ENCODE peak calls at places on chromosomes 2 and 18, in eight cellular contexts. C, Y, G, M, V, E, X and L are unnamed samples.

GRCh38 chr2:158189526-158189925 is 87.8 kb downstream of the UPP2 start:
- DNase-seq in C (no peak), Y (no peak), G (no peak), M (no peak), V (no peak), E (no peak), X (no peak), L (no peak)

GRCh38 chr18:6959110-6959509 is 158.5 kb downstream of the LAMA1 start:
- DNase-seq in C (no peak), Y (no peak), G (no peak), M (no peak), V (no peak), E (no peak), X (no peak), L (no peak)

GRCh38 chr2:99496021-99496420 is 6.2 kb upstream of the REV1 start:
- DNase-seq in C (no peak), Y (no peak), G (no peak), M (no peak), V (no peak), E (no peak), X (no peak), L (no peak)

GRCh38 chr2:118431188-118431562 is 342.9 kb downstream of the INSIG2 start:
- DNase-seq in C (no peak), Y (peak; percentile 6), G (no peak), M (no peak), V (no peak), E (no peak), X (peak; percentile 33), L (peak; percentile 9)

GRCh38 chr2:53035153-53035552 is 732.5 kb upstream of the CHAC2 start:
- DNase-seq in C (no peak), Y (no peak), G (no peak), M (no peak), V (no peak), E (no peak), X (no peak), L (no peak)

GRCh38 chr18:6628189-6628588 is 101.3 kb upstream of the ARHGAP28 start:
- DNase-seq in C (no peak), Y (no peak), G (no peak), M (no peak), V (no peak), E (no peak), X (no peak), L (no peak)

GRCh38 chr2:28025116-28025515 is 134.6 kb downstream of the BABAM2 start:
- DNase-seq in C (no peak), Y (no peak), G (no peak), M (no peak), V (no peak), E (no peak), X (peak; percentile 27), L (no peak)

GRCh38 chr2:111705711-111706323 is 178.2 kb downstream of the ANAPC1 start:
- DNase-seq in C (peak; percentile 73), Y (peak; percentile 45), G (no peak), M (peak; percentile 53), V (no peak), E (peak; percentile 56), X (peak; percentile 75), L (no peak)

GRCh38 chr2:234863043-234863934 is 88.5 kb upstream of the SH3BP4 start:
- DNase-seq in C (peak; percentile 66), Y (peak; percentile 79), G (peak; percentile 63), M (no peak), V (no peak), E (no peak), X (peak; percentile 68), L (no peak)

GRCh38 chr2:119137502-119137901 is 21.0 kb downstream of the C1QL2 start:
- DNase-seq in C (no peak), Y (no peak), G (no peak), M (no peak), V (peak; percentile 46), E (no peak), X (no peak), L (no peak)

GRCh38 chr2:198326431-198326830 is 522.0 kb downstream of the PLCL1 start:
- DNase-seq in C (no peak), Y (no peak), G (no peak), M (no peak), V (no peak), E (no peak), X (no peak), L (no peak)

GRCh38 chr18:58960946-58961722 is 96.5 kb downstream of the ZNF532 start:
- DNase-seq in C (no peak), Y (no peak), G (no peak), M (no peak), V (no peak), E (no peak), X (no peak), L (no peak)

GRCh38 chr18:41870191-41870590 is 84.8 kb upstream of the PIK3C3 start:
- DNase-seq in C (no peak), Y (no peak), G (no peak), M (no peak), V (no peak), E (no peak), X (no peak), L (no peak)

GRCh38 chr2:121994238-121995206 is 239.1 kb downstream of the TSN start:
- DNase-seq in C (no peak), Y (no peak), G (no peak), M (no peak), V (no peak), E (no peak), X (no peak), L (no peak)

GRCh38 chr2:141021611-141022010 is 1109.2 kb downstream of the LRP1B start:
- DNase-seq in C (no peak), Y (no peak), G (no peak), M (no peak), V (no peak), E (no peak), X (no peak), L (no peak)

GRCh38 chr2:204452464-204453023 is 92.7 kb upstream of the PARD3B start:
- DNase-seq in C (peak; percentile 99), Y (peak; percentile 87), G (peak; percentile 18), M (no peak), V (no peak), E (no peak), X (peak; percentile 100), L (peak; percentile 98)

GRCh38 chr2:101305492-101306123 is 2.9 kb downstream of the RNF149 start:
- DNase-seq in C (peak; percentile 65), Y (no peak), G (no peak), M (no peak), V (no peak), E (no peak), X (peak; percentile 56), L (no peak)

GRCh38 chr2:197613509-197613987 is 61.8 kb downstream of the RFTN2 start:
- DNase-seq in C (no peak), Y (peak; percentile 40), G (no peak), M (no peak), V (no peak), E (no peak), X (no peak), L (no peak)

GRCh38 chr2:207617011-207617671 is 8.1 kb downstream of the METTL21A start:
- DNase-seq in C (peak; percentile 80), Y (peak; percentile 64), G (no peak), M (no peak), V (no peak), E (no peak), X (peak; percentile 87), L (peak; percentile 73)

GRCh38 chr2:237626813-237627451 is 455 bp upstream of the LRRFIP1 start:
- DNase-seq in C (no peak), Y (no peak), G (no peak), M (peak; percentile 64), V (peak; percentile 64), E (no peak), X (no peak), L (no peak)
- TF ChIP-seq CTCF in C (no peak), Y (no peak), G (no peak), M (no peak), V (no peak), E (no peak), X (no peak), L (no peak)

DNA sequence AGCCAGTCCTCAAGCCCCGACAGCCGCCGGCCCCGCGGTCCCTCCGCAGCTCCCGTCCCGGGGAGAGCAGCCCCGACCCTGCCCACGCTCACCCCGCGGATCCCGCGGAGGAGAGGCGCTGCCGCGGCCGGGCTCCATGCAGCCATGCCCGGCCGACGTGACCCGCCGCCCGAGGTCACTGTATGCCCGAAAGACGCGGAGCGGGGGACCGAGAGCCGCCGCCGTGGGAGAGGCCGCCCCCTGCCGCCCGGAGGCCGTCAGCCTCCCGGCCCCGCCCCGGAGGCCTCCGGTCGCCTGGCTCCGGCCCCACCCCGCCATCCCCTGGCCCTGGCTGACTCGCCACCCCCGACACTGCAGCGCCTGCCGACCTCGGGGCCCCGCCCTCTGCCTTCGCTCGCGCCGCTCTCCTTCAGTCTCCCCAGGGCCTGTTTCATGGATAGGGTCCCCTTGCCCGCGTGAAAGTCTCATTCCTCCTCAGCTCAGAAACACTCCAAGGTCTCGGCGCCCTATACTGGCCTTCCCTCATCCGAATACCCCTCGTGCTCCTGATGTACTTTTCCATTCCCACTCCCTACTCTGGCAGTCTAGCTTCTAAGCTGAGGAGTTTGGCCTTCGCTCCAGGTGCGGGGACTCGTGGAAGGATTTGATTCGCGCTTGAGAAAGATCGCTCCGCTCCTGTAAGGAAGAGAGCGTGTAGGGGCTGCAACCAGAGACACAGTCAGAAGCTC is at the start of gene BOLA3:
- DNase-seq in C (peak; percentile 55), Y (peak; percentile 82), G (peak; percentile 89), M (peak; percentile 92), V (peak; percentile 94), E (peak; percentile 99), X (peak; percentile 68), L (no peak)
- TF ChIP-seq CTCF in C (peak; percentile 47), Y (peak; percentile 89), G (peak; percentile 62), M (peak; percentile 41), V (peak; percentile 71), E (peak; percentile 85), X (peak; percentile 40), L (peak; percentile 63)

GRCh38 chr2:62724106-62724505 is 18.6 kb downstream of the EHBP1 start:
- DNase-seq in C (no peak), Y (no peak), G (no peak), M (no peak), V (no peak), E (no peak), X (no peak), L (peak; percentile 10)
- TF ChIP-seq CTCF in C (no peak), Y (no peak), G (no peak), M (no peak), V (no peak), E (no peak), X (no peak), L (no peak)

DNA sequence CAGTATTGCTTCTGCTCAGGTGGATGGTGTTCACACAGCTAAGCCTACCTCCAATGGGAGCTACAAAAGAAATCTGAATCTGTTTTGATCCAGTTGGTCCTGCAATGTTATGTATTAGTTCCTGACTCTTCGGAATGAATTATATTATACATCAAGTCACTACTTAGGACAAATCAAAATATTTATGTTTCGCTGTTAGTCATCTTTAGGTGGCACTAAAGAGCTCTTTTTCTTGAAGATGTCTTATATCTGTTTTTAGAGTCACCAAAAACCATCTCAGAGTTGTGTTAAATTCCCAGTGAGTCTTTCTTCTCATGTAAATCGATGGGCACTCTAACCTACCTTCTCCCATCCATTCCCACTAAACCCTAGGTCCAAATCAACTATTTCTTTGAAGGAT is 2.2 kb downstream of the DNER start:
- DNase-seq in C (no peak), Y (peak; percentile 23), G (no peak), M (no peak), V (no peak), E (peak; percentile 33), X (no peak), L (no peak)
- TF ChIP-seq CTCF in C (no peak), Y (peak; percentile 15), G (no peak), M (no peak), V (no peak), E (no peak), X (no peak), L (no peak)

GRCh38 chr18:36942264-36942663 is 113.3 kb downstream of the KIAA1328 start:
- DNase-seq in C (peak; percentile 33), Y (peak; percentile 35), G (no peak), M (no peak), V (no peak), E (peak; percentile 38), X (peak; percentile 27), L (peak; percentile 1)
- TF ChIP-seq CTCF in C (peak; percentile 76), Y (peak; percentile 41), G (peak; percentile 13), M (peak; percentile 73), V (peak; percentile 44), E (peak; percentile 27), X (peak; percentile 59), L (peak; percentile 54)